ENCODE peak calls at places on chromosomes 5 and 9, in eight cellular contexts. D is colonic mucosa, H is fibroblast of pulmonary artery, J is AG09309, E is upper lobe of right lung, T is mucosa of descending colon, I is MM.1S, L is mesothelial cell of epicardium. F is an unnamed sample.

GRCh38 chr5:27241564-27242257 is 203.3 kb upstream of the CDH9 start:
- DNase-seq in D (no peak), H (peak; percentile 97), J (peak; percentile 96), E (no peak), T (no peak), I (peak; percentile 28), L (no peak), F (no peak)

GRCh38 chr9:20200900-20201495 is 412.2 kb upstream of the SLC24A2 start:
- DNase-seq in D (no peak), H (no peak), J (no peak), E (no peak), T (no peak), I (no peak), L (no peak), F (no peak)

GRCh38 chr9:24095246-24095645 is 269.2 kb upstream of the ELAVL2 start:
- DNase-seq in D (no peak), H (no peak), J (no peak), E (no peak), T (no peak), I (no peak), L (no peak), F (no peak)

GRCh38 chr9:123562844-123563346 is 206.9 kb downstream of the CRB2 start:
- DNase-seq in D (no peak), H (peak; percentile 68), J (peak; percentile 90), E (no peak), T (no peak), I (no peak), L (no peak), F (no peak)

GRCh38 chr5:10518352-10518751 is 45.5 kb upstream of the ANKRD33B start:
- DNase-seq in D (no peak), H (peak; percentile 65), J (peak; percentile 34), E (no peak), T (no peak), I (no peak), L (no peak), F (no peak)

GRCh38 chr5:171840066-171840465 is 54.4 kb downstream of the SMIM23 start:
- DNase-seq in D (no peak), H (no peak), J (no peak), E (no peak), T (no peak), I (no peak), L (no peak), F (no peak)

GRCh38 chr5:147234825-147235635 is at the start of gene STK32A:
- DNase-seq in D (peak; percentile 32), H (peak; percentile 14), J (no peak), E (peak; percentile 92), T (peak; percentile 68), I (peak; percentile 32), L (peak; percentile 37), F (no peak)

GRCh38 chr5:5772202-5772601 is 349.7 kb downstream of the ICE1 start:
- DNase-seq in D (no peak), H (no peak), J (no peak), E (no peak), T (no peak), I (no peak), L (no peak), F (no peak)

GRCh38 chr9:128913995-128914772 is 6.6 kb upstream of the PHYHD1 start:
- DNase-seq in D (no peak), H (no peak), J (no peak), E (no peak), T (no peak), I (no peak), L (no peak), F (no peak)

GRCh38 chr9:121700165-121700830 is 48.9 kb downstream of the DAB2IP start:
- DNase-seq in D (peak; percentile 71), H (peak; percentile 51), J (no peak), E (peak; percentile 90), T (peak; percentile 79), I (peak; percentile 21), L (no peak), F (peak; percentile 39)

GRCh38 chr5:57313716-57314115 is 139.9 kb downstream of the GPBP1 start:
- DNase-seq in D (no peak), H (no peak), J (no peak), E (no peak), T (no peak), I (no peak), L (no peak), F (no peak)

GRCh38 chr5:153516503-153516902 is 26.0 kb downstream of the GRIA1 start:
- DNase-seq in D (no peak), H (no peak), J (no peak), E (no peak), T (no peak), I (no peak), L (no peak), F (no peak)

GRCh38 chr5:173229966-173230740 is 4.9 kb downstream of the NKX2-5 start:
- DNase-seq in D (no peak), H (no peak), J (no peak), E (no peak), T (no peak), I (no peak), L (no peak), F (no peak)

GRCh38 chr9:87725356-87725899 is 491 bp upstream of the CTSL start:
- DNase-seq in D (no peak), H (peak; percentile 56), J (no peak), E (no peak), T (no peak), I (no peak), L (no peak), F (no peak)

GRCh38 chr9:133702798-133703570 is 35.2 kb downstream of the SARDH start:
- DNase-seq in D (no peak), H (no peak), J (no peak), E (peak; percentile 65), T (no peak), I (no peak), L (peak; percentile 11), F (no peak)

DNA sequence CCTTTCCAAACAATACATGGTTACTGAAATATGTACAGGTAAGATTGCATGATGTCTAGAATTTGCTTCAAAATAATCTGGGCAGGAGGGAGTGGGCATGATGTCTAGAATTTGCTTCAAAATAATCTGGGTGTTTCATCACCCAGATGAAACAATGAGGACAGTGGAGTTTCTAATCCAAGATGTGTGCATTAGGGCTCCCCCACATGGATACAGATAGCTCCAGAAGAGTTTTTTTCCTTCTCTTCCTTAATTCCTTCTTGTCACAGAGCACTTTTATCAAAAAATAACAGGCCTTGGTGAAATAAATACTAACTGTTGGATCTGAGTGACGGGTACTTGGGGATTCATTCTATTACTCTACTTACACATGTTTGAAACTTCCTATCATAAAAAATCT is 14.9 kb downstream of the ATOX1 start:
- DNase-seq in D (no peak), H (no peak), J (no peak), E (no peak), T (no peak), I (no peak), L (no peak), F (no peak)
- TF ChIP-seq CTCF in D (no peak), H (peak; percentile 18), J (no peak), E (no peak), T (no peak), I (no peak), L (no peak), F (no peak)

GRCh38 chr5:7802855-7803254 is 48.1 kb downstream of the CFAP90 start:
- DNase-seq in D (no peak), H (peak; percentile 44), J (peak; percentile 7), E (no peak), T (no peak), I (no peak), L (no peak), F (no peak)

GRCh38 chr5:7808998-7809397 is 41.9 kb downstream of the CFAP90 start:
- DNase-seq in D (no peak), H (no peak), J (no peak), E (no peak), T (no peak), I (no peak), L (no peak), F (no peak)

GRCh38 chr5:7801898-7802614 is 48.9 kb downstream of the CFAP90 start:
- DNase-seq in D (no peak), H (no peak), J (no peak), E (no peak), T (no peak), I (no peak), L (no peak), F (no peak)

GRCh38 chr5:7805379-7805778 is 45.6 kb downstream of the CFAP90 start:
- DNase-seq in D (no peak), H (peak; percentile 3), J (no peak), E (no peak), T (no peak), I (peak; percentile 42), L (no peak), F (no peak)
- TF ChIP-seq CTCF in D (no peak), H (peak; percentile 21), J (peak; percentile 18), E (peak; percentile 23), T (no peak), I (peak; percentile 59), L (no peak), F (peak; percentile 55)

DNA sequence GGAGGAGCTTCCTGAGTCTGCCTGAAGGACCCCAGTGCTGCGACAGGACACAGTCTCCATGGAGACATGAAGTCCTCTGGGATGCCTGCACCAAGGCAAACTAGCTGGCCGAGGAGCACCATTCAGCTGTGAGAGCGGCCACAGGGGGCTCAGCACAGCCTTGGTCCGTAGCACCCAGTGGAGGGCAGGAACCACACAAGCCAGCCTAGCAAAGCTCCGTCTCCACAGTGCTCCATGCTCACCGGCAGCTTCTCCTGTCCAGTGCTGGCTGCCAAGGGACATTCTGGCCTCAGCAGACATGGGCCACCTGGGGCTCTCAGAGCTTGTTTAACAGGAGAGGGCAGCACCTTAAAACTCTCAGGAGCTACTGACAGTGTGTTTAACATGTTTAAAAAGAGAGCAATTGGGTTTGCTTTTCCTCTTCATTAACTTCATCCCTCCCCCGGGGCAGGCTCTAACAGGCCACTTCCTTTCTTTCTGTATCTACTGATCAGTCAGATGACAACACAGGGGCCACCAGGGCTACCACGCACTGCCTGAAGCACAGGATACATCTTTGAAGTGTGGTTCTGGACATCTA is 57.0 kb downstream of the SECISBP2 start:
- DNase-seq in D (peak; percentile 30), H (peak; percentile 4), J (no peak), E (no peak), T (no peak), I (no peak), L (no peak), F (peak; percentile 71)
- TF ChIP-seq CTCF in D (no peak), H (no peak), J (no peak), E (no peak), T (no peak), I (no peak), L (no peak), F (peak; percentile 14)

GRCh38 chr9:130453487-130453886 is 8.7 kb downstream of the ASS1 start:
- DNase-seq in D (peak; percentile 51), H (peak; percentile 74), J (no peak), E (no peak), T (peak; percentile 53), I (no peak), L (peak; percentile 58), F (no peak)

GRCh38 chr9:130450344-130451003 is 5.7 kb downstream of the ASS1 start:
- DNase-seq in D (peak; percentile 87), H (no peak), J (no peak), E (no peak), T (peak; percentile 85), I (no peak), L (no peak), F (no peak)

GRCh38 chr9:130452835-130453234 is 8.1 kb downstream of the ASS1 start:
- DNase-seq in D (no peak), H (no peak), J (no peak), E (no peak), T (no peak), I (no peak), L (no peak), F (no peak)

GRCh38 chr9:130451004-130451390 is 6.2 kb downstream of the ASS1 start:
- DNase-seq in D (peak; percentile 49), H (no peak), J (no peak), E (no peak), T (peak; percentile 60), I (no peak), L (no peak), F (no peak)

GRCh38 chr9:130451509-130452388 is 7.0 kb downstream of the ASS1 start:
- DNase-seq in D (peak; percentile 91), H (peak; percentile 98), J (peak; percentile 78), E (peak; percentile 91), T (peak; percentile 88), I (no peak), L (peak; percentile 92), F (no peak)
- TF ChIP-seq CTCF in D (peak; percentile 30), H (peak; percentile 57), J (peak; percentile 67), E (peak; percentile 36), T (peak; percentile 54), I (peak; percentile 52), L (peak; percentile 82), F (peak; percentile 9)